ENCODE peak calls at places on chromosomes 2 and 18, in nine cellular contexts. L is GM12865, D is AG20443, W is cardiac fibroblast, V is IMR-90, Z is smooth muscle cell of the brain vasculature, C is mesothelial cell of epicardium, A is GM20000, B is amygdala. R is an unnamed sample.

GRCh38 chr18:23115683-23116096 is 19.6 kb upstream of the CABLES1 start:
- DNase-seq in L (no peak), D (peak; percentile 74), W (peak; percentile 87), V (peak; percentile 100), Z (no peak), C (no peak), A (no peak), B (no peak), R (no peak)

GRCh38 chr2:25131567-25132295 is 36.6 kb downstream of the POMC start:
- DNase-seq in L (no peak), D (no peak), W (peak; percentile 18), V (no peak), Z (no peak), C (no peak), A (peak; percentile 43), B (no peak), R (no peak)

GRCh38 chr2:69584127-69584889 is 59.2 kb downstream of the AAK1 start:
- DNase-seq in L (no peak), D (no peak), W (no peak), V (no peak), Z (no peak), C (no peak), A (no peak), B (no peak), R (no peak)

GRCh38 chr2:45595724-45596435 is 15.2 kb downstream of the SRBD1 start:
- DNase-seq in L (no peak), D (peak; percentile 71), W (peak; percentile 80), V (peak; percentile 65), Z (no peak), C (no peak), A (no peak), B (no peak), R (no peak)

GRCh38 chr2:222302178-222303018 is 3.6 kb upstream of the PAX3 start:
- DNase-seq in L (no peak), D (no peak), W (no peak), V (no peak), Z (no peak), C (no peak), A (no peak), B (no peak), R (no peak)

GRCh38 chr2:17614174-17614573 is 73.7 kb downstream of the VSNL1 start:
- DNase-seq in L (no peak), D (no peak), W (no peak), V (no peak), Z (no peak), C (no peak), A (no peak), B (no peak), R (no peak)

GRCh38 chr2:195818521-195818920 is 161.5 kb downstream of the SLC39A10 start:
- DNase-seq in L (no peak), D (no peak), W (no peak), V (peak; percentile 90), Z (peak; percentile 7), C (no peak), A (no peak), B (no peak), R (no peak)

GRCh38 chr2:71465356-71465755 is 12.0 kb downstream of the DYSF start:
- DNase-seq in L (no peak), D (no peak), W (no peak), V (no peak), Z (no peak), C (no peak), A (no peak), B (no peak), R (no peak)

GRCh38 chr18:37397814-37398213 is 167.8 kb downstream of the CELF4 start:
- DNase-seq in L (no peak), D (no peak), W (no peak), V (no peak), Z (no peak), C (no peak), A (no peak), B (no peak), R (no peak)

GRCh38 chr18:37450434-37451133 is 115.0 kb downstream of the CELF4 start:
- DNase-seq in L (no peak), D (no peak), W (peak; percentile 45), V (peak; percentile 4), Z (no peak), C (peak; percentile 46), A (no peak), B (no peak), R (no peak)

GRCh38 chr2:3759331-3759730 is 56.0 kb downstream of the DCDC2C start:
- DNase-seq in L (no peak), D (no peak), W (no peak), V (peak; percentile 89), Z (no peak), C (no peak), A (no peak), B (no peak), R (no peak)

GRCh38 chr18:46431522-46432171 is 225.4 kb downstream of the LOXHD1 start:
- DNase-seq in L (no peak), D (no peak), W (no peak), V (no peak), Z (no peak), C (no peak), A (no peak), B (no peak), R (no peak)

GRCh38 chr2:8566788-8567468 is 114.9 kb upstream of the ID2 start:
- DNase-seq in L (no peak), D (no peak), W (no peak), V (no peak), Z (no peak), C (no peak), A (no peak), B (no peak), R (no peak)

GRCh38 chr2:218852911-218853667 is 6.5 kb upstream of the WNT6 start:
- DNase-seq in L (peak; percentile 76), D (peak; percentile 61), W (peak; percentile 75), V (peak; percentile 52), Z (no peak), C (no peak), A (peak; percentile 76), B (peak; percentile 56), R (peak; percentile 77)

GRCh38 chr2:178676046-178676445 is 131.2 kb downstream of the TTN start:
- DNase-seq in L (no peak), D (no peak), W (no peak), V (no peak), Z (no peak), C (no peak), A (no peak), B (no peak), R (no peak)

GRCh38 chr2:217799553-217800432 is 203.0 kb downstream of the TNS1 start:
- DNase-seq in L (no peak), D (no peak), W (no peak), V (no peak), Z (no peak), C (no peak), A (no peak), B (no peak), R (no peak)

GRCh38 chr18:43422483-43422882 is 145.2 kb upstream of the SYT4 start:
- DNase-seq in L (no peak), D (peak; percentile 9), W (peak; percentile 4), V (no peak), Z (no peak), C (no peak), A (no peak), B (no peak), R (peak; percentile 4)

GRCh38 chr2:201275991-201276390 is 15.7 kb downstream of the CASP8 start:
- DNase-seq in L (no peak), D (no peak), W (no peak), V (no peak), Z (no peak), C (no peak), A (no peak), B (no peak), R (no peak)

GRCh38 chr2:17309741-17310339 is 208.4 kb downstream of the RAD51AP2 start:
- DNase-seq in L (peak; percentile 68), D (peak; percentile 38), W (peak; percentile 63), V (peak; percentile 49), Z (no peak), C (no peak), A (peak; percentile 46), B (peak; percentile 27), R (peak; percentile 85)

GRCh38 chr2:20972792-20973565 is 70.9 kb downstream of the APOB start:
- DNase-seq in L (no peak), D (no peak), W (no peak), V (no peak), Z (no peak), C (no peak), A (no peak), B (no peak), R (no peak)

GRCh38 chr2:144605232-144605631 is 85.3 kb upstream of the ZEB2 start:
- DNase-seq in L (peak; percentile 5), D (no peak), W (no peak), V (no peak), Z (no peak), C (no peak), A (no peak), B (no peak), R (peak; percentile 45)

GRCh38 chr2:206275274-206276160 is 1.1 kb downstream of the ZDBF2 start:
- DNase-seq in L (peak; percentile 76), D (no peak), W (peak; percentile 71), V (peak; percentile 53), Z (no peak), C (no peak), A (peak; percentile 70), B (no peak), R (peak; percentile 84)

GRCh38 chr2:200040831-200041230 is 85.4 kb downstream of the MAIP1 start:
- DNase-seq in L (no peak), D (no peak), W (no peak), V (peak; percentile 85), Z (no peak), C (no peak), A (no peak), B (no peak), R (no peak)

GRCh38 chr2:98658816-98659486 is 50.6 kb downstream of the UNC50 start:
- DNase-seq in L (no peak), D (no peak), W (no peak), V (no peak), Z (no peak), C (no peak), A (no peak), B (no peak), R (no peak)

GRCh38 chr2:40606862-40607261 is 155.0 kb upstream of the SLC8A1 start:
- DNase-seq in L (no peak), D (peak; percentile 63), W (no peak), V (peak; percentile 5), Z (no peak), C (no peak), A (no peak), B (no peak), R (no peak)

GRCh38 chr2:174403628-174404027 is 8.1 kb downstream of the SCRN3 start:
- DNase-seq in L (no peak), D (no peak), W (no peak), V (no peak), Z (no peak), C (no peak), A (no peak), B (no peak), R (no peak)

GRCh38 chr2:168159754-168160585 is 87.4 kb downstream of the STK39 start:
- DNase-seq in L (no peak), D (no peak), W (no peak), V (no peak), Z (no peak), C (no peak), A (no peak), B (no peak), R (no peak)

GRCh38 chr2:23705771-23706612 is 220.9 kb downstream of the ATAD2B start:
- DNase-seq in L (no peak), D (no peak), W (no peak), V (no peak), Z (no peak), C (no peak), A (peak; percentile 6), B (no peak), R (no peak)

GRCh38 chr18:41645600-41646360 is 309.3 kb upstream of the PIK3C3 start:
- DNase-seq in L (no peak), D (no peak), W (no peak), V (no peak), Z (no peak), C (no peak), A (no peak), B (no peak), R (peak; percentile 3)

GRCh38 chr18:39360072-39360471 is 1794.5 kb upstream of the CELF4 start:
- DNase-seq in L (no peak), D (no peak), W (no peak), V (no peak), Z (no peak), C (no peak), A (no peak), B (no peak), R (no peak)

GRCh38 chr2:30486655-30487054 is 39.6 kb downstream of the LCLAT1 start:
- DNase-seq in L (no peak), D (no peak), W (no peak), V (no peak), Z (no peak), C (no peak), A (no peak), B (no peak), R (no peak)

R was measured in NAMALWA.